ENCODE peak calls at places on chromosomes 2 and 18, in six cellular contexts. Y, W, V, N, D and K are unnamed samples.
A peak's percentile ranks its signal among the peaks of the same experiment; 100 is the strongest.

GRCh38 chr2:240947607-240948006 is 41.5 kb downstream of the CROCC2 start:
- DNase-seq in W (no peak), D (no peak), V (peak; percentile 8), N (no peak), Y (no peak), K (no peak)

GRCh38 chr2:229553091-229553490 is 161.3 kb downstream of the DNER start:
- DNase-seq in Y (no peak), N (peak; percentile 76), D (peak; percentile 48), V (no peak), W (no peak), K (no peak)

GRCh38 chr2:28681216-28681981 is 70.2 kb upstream of the PPP1CB start:
- DNase-seq in V (no peak), Y (no peak), D (peak; percentile 86), N (peak; percentile 70), W (no peak), K (peak; percentile 77)

GRCh38 chr2:6308986-6309385 is 556.7 kb downstream of the CMPK2 start:
- DNase-seq in V (no peak), D (no peak), N (no peak), Y (no peak), W (no peak), K (no peak)

GRCh38 chr18:26549103-26549485 is 741 bp upstream of the KCTD1 start:
- DNase-seq in D (peak; percentile 59), W (peak; percentile 48), Y (no peak), V (peak; percentile 15), N (peak; percentile 54), K (no peak)

GRCh38 chr2:171880774-171881173 is 13.3 kb downstream of the SLC25A12 start:
- DNase-seq in Y (no peak), W (no peak), V (no peak), N (no peak), D (no peak), K (no peak)

GRCh38 chr2:15889800-15890498 is 50.4 kb upstream of the MYCN start:
- DNase-seq in W (no peak), Y (peak; percentile 26), V (no peak), N (no peak), D (no peak), K (no peak)

GRCh38 chr2:21396252-21396651 is 272.5 kb downstream of the TDRD15 start:
- DNase-seq in V (no peak), D (no peak), Y (no peak), W (no peak), N (no peak), K (peak; percentile 27)

GRCh38 chr2:27737676-27738348 is 33.7 kb upstream of the MRPL33 start:
- DNase-seq in W (no peak), N (peak; percentile 47), V (no peak), Y (no peak), D (peak; percentile 97), K (peak; percentile 87)

GRCh38 chr2:163471947-163472346 is 263.9 kb downstream of the FIGN start:
- DNase-seq in W (no peak), N (peak; percentile 40), V (no peak), Y (no peak), D (peak; percentile 69), K (no peak)

GRCh38 chr2:67572721-67573485 is 175.8 kb downstream of the ETAA1 start:
- DNase-seq in D (peak; percentile 85), Y (peak; percentile 33), N (peak; percentile 59), W (no peak), V (no peak), K (no peak)

GRCh38 chr2:1097086-1097485 is 146.4 kb downstream of the SNTG2 start:
- DNase-seq in V (no peak), D (no peak), N (no peak), W (no peak), Y (no peak), K (no peak)

GRCh38 chr2:101587251-101587650 is 110.3 kb upstream of the MAP4K4 start:
- DNase-seq in V (no peak), W (no peak), D (no peak), N (no peak), Y (no peak), K (no peak)

GRCh38 chr2:68940369-68940768 is 12.3 kb downstream of the GKN2 start:
- DNase-seq in Y (no peak), W (no peak), N (no peak), V (no peak), D (no peak), K (no peak)

GRCh38 chr18:37889963-37890362 is 324.4 kb upstream of the CELF4 start:
- DNase-seq in V (no peak), Y (no peak), D (no peak), W (no peak), N (no peak), K (no peak)

GRCh38 chr2:238504181-238504711 is 77.5 kb downstream of the ASB1 start:
- DNase-seq in Y (no peak), N (no peak), V (no peak), D (no peak), W (no peak), K (no peak)

GRCh38 chr2:120722603-120723421 is 12.9 kb upstream of the GLI2 start:
- DNase-seq in Y (no peak), D (peak; percentile 88), W (no peak), V (no peak), N (peak; percentile 75), K (no peak)

GRCh38 chr2:69917854-69918253 is 2.9 kb downstream of the MXD1 start:
- DNase-seq in D (peak; percentile 92), Y (no peak), N (peak; percentile 87), V (no peak), W (peak; percentile 72), K (no peak)

GRCh38 chr2:60075048-60075447 is 478.4 kb downstream of the BCL11A start:
- DNase-seq in N (no peak), V (no peak), Y (no peak), D (no peak), W (no peak), K (no peak)

GRCh38 chr2:231378028-231378722 is 17.3 kb upstream of the B3GNT7 start:
- DNase-seq in W (no peak), Y (peak; percentile 60), V (no peak), D (no peak), N (no peak), K (no peak)

GRCh38 chr2:178804791-178805190 is 2.4 kb downstream of the TTN start:
- DNase-seq in D (peak; percentile 27), Y (no peak), W (peak; percentile 36), V (no peak), N (no peak), K (peak; percentile 12)

GRCh38 chr2:214881647-214882205 is 72.2 kb upstream of the BARD1 start:
- DNase-seq in W (no peak), V (no peak), N (peak; percentile 38), D (peak; percentile 10), Y (no peak), K (peak; percentile 9)

GRCh38 chr2:8212239-8212638 is 469.6 kb upstream of the ID2 start:
- DNase-seq in D (no peak), V (no peak), W (no peak), N (no peak), Y (peak; percentile 38), K (no peak)

GRCh38 chr2:18749912-18750526 is 160.7 kb upstream of the NT5C1B start:
- DNase-seq in D (peak; percentile 81), N (peak; percentile 73), W (peak; percentile 20), Y (peak; percentile 84), V (peak; percentile 37), K (no peak)

GRCh38 chr18:34971313-34971712 is 69.9 kb upstream of the MAPRE2 start:
- DNase-seq in W (peak; percentile 5), D (peak; percentile 84), Y (no peak), N (peak; percentile 23), V (no peak), K (peak; percentile 44)

GRCh38 chr2:70084973-70085710 is 2.1 kb upstream of the PCBP1 start:
- DNase-seq in N (no peak), Y (peak; percentile 73), V (no peak), W (peak; percentile 62), D (peak; percentile 10), K (no peak)

DNA sequence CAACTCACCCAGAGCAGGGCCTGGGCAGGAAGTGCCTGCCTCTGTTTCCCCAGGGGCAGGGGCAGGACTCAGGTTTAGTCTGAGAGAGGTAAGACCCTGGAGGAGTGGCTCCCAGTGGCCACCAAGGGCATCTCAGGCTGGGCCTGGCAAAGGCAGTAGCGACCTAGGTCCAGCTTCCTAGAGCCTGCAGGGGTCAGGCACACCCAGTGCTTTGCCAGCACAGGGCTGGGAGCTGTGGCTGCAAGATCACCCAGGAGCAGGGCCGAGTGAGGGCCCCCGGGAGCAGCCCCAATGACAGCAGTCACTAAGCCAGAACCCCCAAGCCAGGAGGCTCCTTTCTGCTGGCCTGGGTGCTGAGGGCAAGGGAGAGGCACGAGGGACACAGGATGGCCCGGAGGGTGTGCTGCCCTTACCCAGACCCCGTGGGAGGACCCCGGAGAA is 8.8 kb upstream of the DUSP2 start:
- DNase-seq in D (no peak), N (no peak), W (no peak), Y (no peak), V (no peak), K (no peak)
- TF ChIP-seq CTCF in D (no peak), N (no peak), W (no peak), Y (no peak), V (peak; percentile 10), K (no peak)

GRCh38 chr2:202033317-202034248 is at the start of gene FZD7:
- DNase-seq in V (peak; percentile 92), N (peak; percentile 97), W (peak; percentile 91), D (peak; percentile 85), Y (peak; percentile 93), K (no peak)
- TF ChIP-seq CTCF in V (peak; percentile 30), N (peak; percentile 17), W (no peak), D (peak; percentile 14), Y (no peak), K (no peak)

DNA sequence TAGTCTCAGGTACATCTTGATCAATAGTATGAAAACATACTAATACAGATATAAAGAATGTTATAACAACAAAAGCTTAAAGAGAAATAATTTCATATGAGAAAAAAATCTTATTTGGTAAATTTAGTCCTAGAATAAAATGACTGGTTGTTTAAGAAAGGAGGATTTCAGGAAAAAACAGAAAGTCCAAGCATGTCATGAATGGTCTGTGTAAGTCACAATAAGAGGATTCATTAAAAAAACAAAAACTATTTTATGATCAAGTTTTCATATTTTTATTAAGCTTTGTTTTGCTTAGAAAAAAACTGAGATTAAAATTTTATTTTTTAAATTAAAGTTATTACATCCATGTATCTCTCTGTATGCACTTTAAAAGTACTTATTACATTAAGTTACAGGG is 353.9 kb upstream of the SPHKAP start:
- DNase-seq in W (no peak), D (peak; percentile 37), V (no peak), N (no peak), Y (no peak), K (no peak)
- TF ChIP-seq CTCF in W (no peak), D (no peak), V (no peak), N (no peak), Y (no peak), K (no peak)

DNA sequence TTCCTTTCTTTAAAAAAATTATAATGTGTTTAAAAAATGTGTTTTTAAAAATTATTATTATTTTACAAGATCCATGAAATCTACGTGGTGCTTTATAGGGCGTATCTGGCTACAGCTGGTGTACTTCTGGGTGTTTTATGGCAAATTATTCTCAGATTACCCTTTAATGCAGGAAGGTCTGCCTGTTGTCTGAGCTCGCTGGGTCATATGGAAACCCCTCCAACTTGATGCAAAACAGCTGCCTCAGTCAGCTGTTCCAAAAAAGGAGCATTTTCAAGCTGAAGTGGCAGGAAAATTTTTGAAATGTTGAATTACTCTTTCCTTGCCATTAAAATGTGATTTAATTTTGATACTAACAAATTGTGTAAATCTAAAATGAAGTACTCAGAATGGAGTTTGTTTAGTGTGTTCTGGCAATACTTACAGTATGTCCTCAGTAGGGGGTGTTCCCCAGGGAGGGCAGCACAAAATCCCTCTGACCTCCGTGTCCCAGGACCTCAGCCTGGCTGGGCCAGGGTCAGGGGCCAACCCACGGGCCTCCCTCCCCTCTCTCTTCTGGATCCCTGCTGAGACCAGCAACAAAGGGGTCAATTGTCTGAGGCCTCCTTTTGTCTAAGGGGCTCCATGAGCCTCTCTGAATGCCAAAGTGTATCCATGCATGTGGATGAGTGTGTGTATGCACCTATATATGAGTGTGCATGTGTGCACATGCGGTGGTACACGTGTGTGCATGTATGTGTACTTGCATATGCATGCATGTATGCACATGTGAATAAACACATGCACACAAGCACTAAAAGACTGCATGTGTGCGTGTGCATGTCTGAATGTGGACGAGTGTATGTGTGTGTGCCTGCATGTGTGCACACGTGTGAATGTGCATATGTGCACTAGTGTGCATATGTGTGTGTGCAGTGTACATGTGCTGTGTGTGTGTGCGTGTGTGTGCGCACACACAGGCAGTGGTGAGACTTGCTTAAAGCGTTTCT is 105.3 kb downstream of the ACOXL start:
- DNase-seq in W (no peak), D (no peak), N (no peak), V (no peak), Y (no peak), K (no peak)
- TF ChIP-seq CTCF in W (no peak), D (no peak), N (no peak), V (no peak), Y (no peak), K (no peak)